ENCODE peak calls at places on chromosome 20, in seven cellular contexts. V is MM.1S, F is GM12865, A is cardiac fibroblast, P is activated B cell treated with CpG ODN at 0.5 μM for 24 hours, H is H9, Y is heart right ventricle. K is an unnamed sample.

GRCh38 chr20:32685541-32686529 is 12.1 kb upstream of the C20orf203 start:
- DNase-seq in V (no peak), F (no peak), A (peak; percentile 95), P (no peak), H (no peak), Y (peak; percentile 40), K (no peak)

GRCh38 chr20:12053348-12053747 is 135.7 kb downstream of the BTBD3 start:
- DNase-seq in V (peak; percentile 84), F (no peak), A (peak; percentile 90), P (no peak), H (no peak), Y (no peak), K (peak; percentile 2)

GRCh38 chr20:32960849-32961731 is 43.1 kb downstream of the SUN5 start:
- DNase-seq in V (no peak), F (no peak), A (no peak), P (no peak), H (no peak), Y (no peak), K (no peak)

GRCh38 chr20:4041748-4042411 is 26.5 kb upstream of the RNF24 start:
- DNase-seq in V (no peak), F (no peak), A (peak; percentile 96), P (no peak), H (no peak), Y (no peak), K (no peak)

GRCh38 chr20:49724637-49725606 is 11.2 kb upstream of the B4GALT5 start:
- DNase-seq in V (no peak), F (no peak), A (peak; percentile 48), P (no peak), H (no peak), Y (peak; percentile 35), K (peak; percentile 16)

GRCh38 chr20:18513208-18513607 is 5.5 kb downstream of the SEC23B start:
- DNase-seq in V (no peak), F (no peak), A (no peak), P (no peak), H (no peak), Y (no peak), K (no peak)

GRCh38 chr20:45857836-45858250 is 429 bp downstream of the ZSWIM3 start:
- DNase-seq in V (peak; percentile 43), F (peak; percentile 82), A (no peak), P (no peak), H (peak; percentile 89), Y (no peak), K (peak; percentile 70)

GRCh38 chr20:38173237-38174156 is 8.4 kb upstream of the TGM2 start:
- DNase-seq in V (no peak), F (no peak), A (peak; percentile 91), P (no peak), H (no peak), Y (peak; percentile 39), K (no peak)

GRCh38 chr20:31712564-31713311 is 9.9 kb downstream of the BCL2L1 start:
- DNase-seq in V (no peak), F (no peak), A (peak; percentile 97), P (no peak), H (peak; percentile 83), Y (peak; percentile 66), K (no peak)

DNA sequence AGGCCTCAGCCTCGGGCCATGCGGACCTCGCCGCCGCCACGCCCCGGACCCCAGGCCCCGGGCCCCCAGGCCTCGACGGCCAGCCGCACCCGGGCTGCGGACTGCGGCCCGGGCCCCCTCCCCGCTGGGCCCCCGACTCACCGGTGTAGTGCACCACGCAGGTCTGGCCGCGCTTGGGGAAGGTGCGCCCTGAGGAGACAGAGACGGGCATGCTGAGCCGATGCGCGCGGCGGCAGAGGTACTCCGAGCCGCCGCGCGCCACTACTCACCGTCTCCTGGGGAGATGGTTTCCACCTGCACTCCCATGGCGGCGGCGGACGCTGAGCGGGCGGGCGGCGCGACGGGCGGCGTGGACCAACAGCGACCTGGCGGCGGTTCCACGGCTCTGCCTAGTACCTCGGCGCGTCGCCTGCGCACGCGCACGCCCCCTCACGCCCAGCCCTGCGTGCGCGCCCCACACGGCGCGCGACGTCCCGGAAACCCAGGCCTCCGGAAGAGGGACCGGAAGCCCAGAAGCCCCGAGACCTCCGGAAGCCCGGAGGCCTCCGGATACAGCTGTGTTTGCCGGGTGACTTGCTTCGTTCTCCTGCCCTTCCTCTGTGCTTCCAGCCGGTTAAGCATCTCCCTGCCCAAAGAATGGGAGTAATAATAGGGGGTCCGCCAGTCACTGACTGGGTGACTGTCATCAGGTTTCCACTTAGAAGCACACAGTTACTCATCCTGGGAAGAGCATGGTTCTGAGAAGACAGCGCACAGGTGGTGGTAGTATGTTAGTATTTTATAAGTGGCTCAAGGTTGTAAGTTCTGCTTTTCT is at the start of gene FKBP1A:
- DNase-seq in V (peak; percentile 95), F (peak; percentile 95), A (peak; percentile 88), P (peak; percentile 90), H (peak; percentile 82), Y (peak; percentile 94), K (peak; percentile 92)
- TF ChIP-seq CTCF in V (no peak), F (no peak), A (no peak), P (no peak), H (no peak), Y (peak; percentile 27), K (no peak)

GRCh38 chr20:6836821-6837374 is 69.4 kb downstream of the BMP2 start:
- DNase-seq in V (no peak), F (no peak), A (no peak), P (no peak), H (no peak), Y (no peak), K (no peak)
- TF ChIP-seq CTCF in V (no peak), F (no peak), A (no peak), P (no peak), H (no peak), Y (no peak), K (no peak)

GRCh38 chr20:20593447-20594170 is 118.8 kb downstream of the RALGAPA2 start:
- DNase-seq in V (peak; percentile 62), F (peak; percentile 66), A (peak; percentile 74), P (no peak), H (peak; percentile 77), Y (no peak), K (peak; percentile 38)

DNA sequence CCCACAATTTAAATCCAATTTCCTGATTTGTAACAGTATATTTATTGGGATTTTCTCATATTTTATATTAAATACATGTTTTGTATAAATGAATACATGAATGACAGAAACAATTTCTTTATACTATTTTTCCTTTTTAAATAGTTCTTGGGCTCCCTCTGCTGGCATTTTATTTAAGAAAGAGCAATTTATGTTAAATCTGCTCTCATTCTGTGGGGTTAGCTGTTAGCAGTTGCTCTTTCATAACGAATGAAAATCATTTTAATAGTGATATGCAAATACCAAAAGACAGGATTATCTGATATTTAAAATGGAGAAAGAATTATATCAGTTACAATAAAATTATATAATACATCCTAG is 118.3 kb downstream of the RALGAPA2 start:
- DNase-seq in V (peak; percentile 38), F (peak; percentile 33), A (peak; percentile 72), P (no peak), H (no peak), Y (no peak), K (no peak)
- TF ChIP-seq CTCF in V (no peak), F (peak; percentile 12), A (peak; percentile 31), P (no peak), H (peak; percentile 26), Y (no peak), K (no peak)

GRCh38 chr20:13771853-13772453 is 12.8 kb downstream of the ESF1 start:
- DNase-seq in V (peak; percentile 28), F (no peak), A (peak; percentile 48), P (no peak), H (no peak), Y (no peak), K (no peak)
- TF ChIP-seq CTCF in V (peak; percentile 43), F (peak; percentile 27), A (peak; percentile 32), P (no peak), H (peak; percentile 69), Y (peak; percentile 54), K (peak; percentile 68)

GRCh38 chr20:24064092-24064491 is 75.5 kb upstream of the GGTLC1 start:
- DNase-seq in V (no peak), F (no peak), A (no peak), P (no peak), H (no peak), Y (no peak), K (no peak)

GRCh38 chr20:24060851-24061590 is 72.4 kb upstream of the GGTLC1 start:
- DNase-seq in V (no peak), F (no peak), A (no peak), P (no peak), H (peak; percentile 67), Y (no peak), K (no peak)

GRCh38 chr20:24066075-24066700 is 77.6 kb upstream of the GGTLC1 start:
- DNase-seq in V (peak; percentile 60), F (no peak), A (no peak), P (no peak), H (no peak), Y (no peak), K (peak; percentile 53)

GRCh38 chr20:24064915-24065314 is 76.3 kb upstream of the GGTLC1 start:
- DNase-seq in V (no peak), F (no peak), A (no peak), P (no peak), H (no peak), Y (no peak), K (no peak)

DNA sequence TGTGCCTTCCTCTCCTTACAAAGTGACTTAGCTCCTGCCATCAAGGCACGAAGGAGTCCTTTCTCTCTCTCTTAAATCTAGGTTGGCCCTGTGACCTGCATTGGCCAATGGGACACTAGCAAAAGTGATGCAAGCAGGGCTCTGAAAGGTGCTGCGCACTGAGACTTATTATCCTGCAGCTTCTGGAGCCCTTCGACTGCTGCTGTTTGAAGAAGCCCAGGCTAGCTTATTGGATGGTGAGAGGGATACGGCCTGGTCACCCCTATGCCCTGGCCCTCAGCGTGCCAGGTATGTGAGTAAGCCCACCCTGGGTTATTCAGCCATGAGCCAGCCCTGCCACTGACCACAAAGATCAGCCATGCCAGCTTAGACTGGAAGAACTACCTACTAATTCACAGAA is 74.5 kb upstream of the GGTLC1 start:
- DNase-seq in V (no peak), F (no peak), A (no peak), P (no peak), H (no peak), Y (no peak), K (no peak)
- TF ChIP-seq CTCF in V (no peak), F (no peak), A (no peak), P (no peak), H (no peak), Y (no peak), K (no peak)

GRCh38 chr20:61626412-61626811 is 374.4 kb downstream of the CDH4 start:
- DNase-seq in V (no peak), F (no peak), A (no peak), P (no peak), H (no peak), Y (no peak), K (no peak)
- TF ChIP-seq CTCF in V (no peak), F (no peak), A (no peak), P (no peak), H (no peak), Y (no peak), K (no peak)

GRCh38 chr20:64083380-64084208 is 604 bp downstream of the LKAAEAR1 start:
- DNase-seq in V (peak; percentile 68), F (peak; percentile 74), A (peak; percentile 70), P (peak; percentile 73), H (peak; percentile 87), Y (peak; percentile 77), K (peak; percentile 84)
- TF ChIP-seq CTCF in V (peak; percentile 50), F (peak; percentile 62), A (peak; percentile 51), P (no peak), H (peak; percentile 77), Y (peak; percentile 75), K (peak; percentile 86)

DNA sequence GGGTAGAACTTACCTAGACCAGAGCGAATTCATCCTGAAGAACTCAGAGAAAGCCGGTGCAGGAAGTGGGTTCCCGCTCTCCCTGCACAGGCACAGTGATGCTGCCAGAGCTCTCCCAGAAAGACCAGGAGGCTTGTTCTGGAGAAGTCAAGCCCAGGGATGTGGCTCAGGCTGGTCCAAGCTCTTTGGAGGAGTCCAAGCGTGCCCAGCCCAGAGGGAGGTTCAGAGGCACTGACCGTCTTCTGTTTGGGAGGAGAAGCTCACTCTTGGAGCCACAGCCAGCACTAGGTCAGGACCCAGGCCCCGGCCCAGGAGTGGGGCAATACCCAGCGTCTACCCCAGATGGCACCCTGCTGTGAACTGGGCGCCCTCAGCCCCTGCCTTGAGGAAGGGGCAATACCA is 1.5 kb upstream of the PMEPA1 start:
- DNase-seq in V (no peak), F (no peak), A (no peak), P (no peak), H (no peak), Y (no peak), K (no peak)
- TF ChIP-seq CTCF in V (no peak), F (no peak), A (no peak), P (no peak), H (no peak), Y (no peak), K (no peak)

K was measured in activated CD8-positive, alpha-beta T cell treated with anti-CD3 and anti-CD28 coated beads for 36 hours.